ENCODE peak calls at places on chromosome 13, in ten cellular contexts. G is NCI-H1417 treated with DMSO at 0.1 percent for 48 hours; L is stimulated activated CD4-positive, alpha-beta T cell treated with anti-CD3 and anti-CD28 coated beads, TNF-alpha, amount 100 ng/mL, for 48 hours; D is NCI-H345; U is left ventricle myocardium superior; B is HS-27A; X is mucosa of gallbladder; I is DND-41; F is AG04450; H is RPMI8226. T is an unnamed sample.

GRCh38 chr13:80274643-80275042 is 66.3 kb downstream of the SPRY2 start:
- DNase-seq in G (no peak), L (no peak), D (no peak), U (no peak), B (no peak), X (no peak), I (no peak), F (no peak), H (no peak), T (no peak)

GRCh38 chr13:48066310-48066989 is 28.5 kb downstream of the MED4 start:
- DNase-seq in G (no peak), L (no peak), D (peak), U (no peak), B (no peak), X (no peak), I (peak), F (no peak), H (peak), T (no peak)

GRCh38 chr13:33751151-33751550 is 66.8 kb upstream of the RFC3 start:
- DNase-seq in G (no peak), L (no peak), D (no peak), U (no peak), B (no peak), X (no peak), I (no peak), F (no peak), H (no peak), T (no peak)

GRCh38 chr13:38417727-38418126 is 68.1 kb downstream of the UFM1 start:
- DNase-seq in G (no peak), L (no peak), D (no peak), U (no peak), B (no peak), X (no peak), I (no peak), F (no peak), H (peak), T (no peak)

GRCh38 chr13:95181586-95181985 is 119.7 kb downstream of the ABCC4 start:
- DNase-seq in G (no peak), L (no peak), D (no peak), U (no peak), B (no peak), X (no peak), I (no peak), F (no peak), H (no peak), T (no peak)

GRCh38 chr13:112733661-112734379 is 44.0 kb downstream of the ATP11A start:
- DNase-seq in G (peak), L (no peak), D (peak), U (no peak), B (no peak), X (no peak), I (no peak), F (no peak), H (no peak), T (no peak)

GRCh38 chr13:89923731-89924130 is 1423.8 kb upstream of the MIR17HG start:
- DNase-seq in G (no peak), L (no peak), D (no peak), U (no peak), B (no peak), X (no peak), I (no peak), F (peak), H (no peak), T (no peak)

GRCh38 chr13:64075543-64076271 is 2660.1 kb upstream of the PCDH20 start:
- DNase-seq in G (no peak), L (no peak), D (no peak), U (no peak), B (no peak), X (no peak), I (no peak), F (no peak), H (peak), T (no peak)

GRCh38 chr13:35256459-35257148 is 219.9 kb downstream of the MAB21L1 start:
- DNase-seq in G (no peak), L (no peak), D (no peak), U (no peak), B (no peak), X (no peak), I (no peak), F (no peak), H (no peak), T (no peak)

GRCh38 chr13:21812192-21812626 is 141.3 kb downstream of the FGF9 start:
- DNase-seq in G (no peak), L (no peak), D (peak), U (no peak), B (no peak), X (no peak), I (no peak), F (no peak), H (no peak), T (no peak)

GRCh38 chr13:105847532-105848295 is 687.7 kb downstream of the EFNB2 start:
- DNase-seq in G (peak), L (no peak), D (peak), U (no peak), B (no peak), X (no peak), I (no peak), F (no peak), H (no peak), T (no peak)

GRCh38 chr13:76975863-76976262 is 16.0 kb upstream of the CLN5 start:
- DNase-seq in G (no peak), L (no peak), D (no peak), U (no peak), B (no peak), X (no peak), I (no peak), F (no peak), H (no peak), T (no peak)

GRCh38 chr13:48962281-48962680 is 13.4 kb upstream of the FNDC3A start:
- DNase-seq in G (no peak), L (no peak), D (no peak), U (no peak), B (no peak), X (no peak), I (no peak), F (no peak), H (no peak), T (no peak)

GRCh38 chr13:100789481-100789880 is 114.9 kb upstream of the TMTC4 start:
- DNase-seq in G (no peak), L (no peak), D (peak), U (no peak), B (no peak), X (no peak), I (no peak), F (no peak), H (no peak), T (peak)

GRCh38 chr13:24618219-24618955 is 61.8 kb upstream of the ATP12A start:
- DNase-seq in G (no peak), L (peak), D (no peak), U (no peak), B (no peak), X (no peak), I (peak), F (no peak), H (no peak), T (no peak)

GRCh38 chr13:21109168-21109567 is 47.8 kb upstream of the LATS2 start:
- DNase-seq in G (no peak), L (no peak), D (no peak), U (no peak), B (no peak), X (no peak), I (no peak), F (no peak), H (no peak), T (no peak)

GRCh38 chr13:107367258-107367657 is 799.3 kb upstream of the ARGLU1 start:
- DNase-seq in G (no peak), L (no peak), D (no peak), U (no peak), B (no peak), X (no peak), I (no peak), F (no peak), H (no peak), T (no peak)

GRCh38 chr13:49579501-49579900 is 5.9 kb downstream of the RCBTB1 start:
- DNase-seq in G (no peak), L (no peak), D (no peak), U (no peak), B (no peak), X (no peak), I (no peak), F (no peak), H (no peak), T (no peak)